ENCODE peak calls at places on chromosome 10, in eight cellular contexts. One of them, this sample, is unnamed.

GRCh38 chr10:86364551-86365345 is 1.8 kb downstream of the GRID1 start:
- DNase-seq in lower leg skin: peak
- DNase-seq in HCT116: no peak
- DNase-seq in WERI-Rb-1: peak
- DNase-seq in GM12878: no peak
- DNase-seq in H7: peak
- DNase-seq in GM12865: no peak
- DNase-seq in pancreas: no peak
- DNase-seq in this sample: no peak

GRCh38 chr10:23793577-23793976 is 354.7 kb downstream of the OTUD1 start:
- DNase-seq in pancreas: no peak
- DNase-seq in lower leg skin: no peak
- DNase-seq in GM12865: no peak
- DNase-seq in GM12878: no peak
- DNase-seq in WERI-Rb-1: no peak
- DNase-seq in HCT116: no peak
- DNase-seq in H7: no peak
- DNase-seq in this sample: no peak

GRCh38 chr10:76649723-76650127 is 987.9 kb downstream of the KCNMA1 start:
- DNase-seq in HCT116: no peak
- DNase-seq in WERI-Rb-1: no peak
- DNase-seq in GM12878: no peak
- DNase-seq in lower leg skin: peak
- DNase-seq in GM12865: no peak
- DNase-seq in pancreas: no peak
- DNase-seq in H7: no peak
- DNase-seq in this sample: peak

GRCh38 chr10:10871312-10871711 is 146.4 kb upstream of the CELF2 start:
- DNase-seq in pancreas: no peak
- DNase-seq in GM12878: no peak
- DNase-seq in WERI-Rb-1: no peak
- DNase-seq in lower leg skin: no peak
- DNase-seq in GM12865: no peak
- DNase-seq in HCT116: no peak
- DNase-seq in H7: no peak
- DNase-seq in this sample: no peak

GRCh38 chr10:5976689-5977470 is 463 bp downstream of the IL15RA start:
- DNase-seq in lower leg skin: peak
- DNase-seq in GM12865: peak
- DNase-seq in WERI-Rb-1: no peak
- DNase-seq in H7: peak
- DNase-seq in GM12878: no peak
- DNase-seq in pancreas: peak
- DNase-seq in HCT116: peak
- DNase-seq in this sample: no peak

GRCh38 chr10:18713077-18713476 is 53.8 kb downstream of the ARL5B start:
- DNase-seq in lower leg skin: no peak
- DNase-seq in H7: no peak
- DNase-seq in GM12878: no peak
- DNase-seq in GM12865: no peak
- DNase-seq in pancreas: no peak
- DNase-seq in WERI-Rb-1: no peak
- DNase-seq in HCT116: no peak
- DNase-seq in this sample: peak

GRCh38 chr10:13945760-13946460 is 359.1 kb downstream of the PRPF18 start:
- DNase-seq in WERI-Rb-1: no peak
- DNase-seq in pancreas: no peak
- DNase-seq in GM12865: no peak
- DNase-seq in HCT116: no peak
- DNase-seq in lower leg skin: no peak
- DNase-seq in H7: no peak
- DNase-seq in GM12878: no peak
- DNase-seq in this sample: no peak

GRCh38 chr10:78729366-78729765 is 339.4 kb upstream of the ZMIZ1 start:
- DNase-seq in lower leg skin: peak
- DNase-seq in H7: no peak
- DNase-seq in GM12865: no peak
- DNase-seq in HCT116: no peak
- DNase-seq in GM12878: no peak
- DNase-seq in pancreas: no peak
- DNase-seq in WERI-Rb-1: no peak
- DNase-seq in this sample: no peak

GRCh38 chr10:21078410-21079329 is 181.6 kb upstream of the NEBL start:
- DNase-seq in GM12865: peak
- DNase-seq in WERI-Rb-1: peak
- DNase-seq in HCT116: peak
- DNase-seq in pancreas: no peak
- DNase-seq in GM12878: no peak
- DNase-seq in H7: peak
- DNase-seq in lower leg skin: no peak
- DNase-seq in this sample: peak

GRCh38 chr10:78630944-78631838 is 437.6 kb upstream of the ZMIZ1 start:
- DNase-seq in pancreas: no peak
- DNase-seq in H7: no peak
- DNase-seq in GM12878: no peak
- DNase-seq in WERI-Rb-1: no peak
- DNase-seq in lower leg skin: no peak
- DNase-seq in HCT116: no peak
- DNase-seq in GM12865: no peak
- DNase-seq in this sample: no peak

GRCh38 chr10:122495406-122496340 is 34.3 kb downstream of the HTRA1 start:
- DNase-seq in GM12865: no peak
- DNase-seq in lower leg skin: no peak
- DNase-seq in GM12878: no peak
- DNase-seq in H7: no peak
- DNase-seq in pancreas: no peak
- DNase-seq in HCT116: peak
- DNase-seq in WERI-Rb-1: no peak
- DNase-seq in this sample: no peak

GRCh38 chr10:18340496-18341051 is 200.3 kb downstream of the CACNB2 start:
- DNase-seq in GM12878: no peak
- DNase-seq in HCT116: no peak
- DNase-seq in pancreas: no peak
- DNase-seq in H7: no peak
- DNase-seq in WERI-Rb-1: no peak
- DNase-seq in lower leg skin: no peak
- DNase-seq in GM12865: no peak
- DNase-seq in this sample: no peak

DNA sequence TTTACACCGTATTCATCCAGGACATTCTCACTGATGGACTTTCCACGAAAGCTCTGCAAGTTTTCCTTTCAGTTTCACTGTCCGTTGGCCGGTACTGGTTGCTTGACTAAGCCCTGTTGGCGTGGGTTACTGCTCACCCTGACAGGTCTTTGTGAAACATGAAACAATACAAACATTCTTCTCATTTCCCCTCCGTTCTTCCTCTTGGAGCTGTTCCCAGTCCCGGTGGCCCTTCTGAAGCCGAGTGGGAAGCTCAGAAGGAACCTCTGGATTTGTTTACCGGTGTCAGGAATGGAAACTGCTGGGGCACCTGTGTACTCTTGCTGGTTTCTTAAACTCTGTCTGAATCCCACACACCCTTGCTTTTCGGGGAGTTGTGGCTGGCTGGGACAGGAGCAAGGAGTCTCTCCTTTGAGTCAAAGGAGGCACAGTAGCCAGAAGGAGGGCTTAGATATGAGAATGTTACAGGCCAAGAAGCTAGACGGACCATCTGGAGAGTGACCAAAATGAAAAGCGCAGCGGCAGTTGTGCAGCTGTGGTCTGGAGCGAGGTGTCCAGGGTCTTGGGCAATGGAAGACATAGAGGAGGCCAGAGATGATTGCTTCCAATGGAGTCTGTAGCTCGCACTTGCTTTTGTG is 45.7 kb downstream of the LYZL2 start:
- DNase-seq in H7: no peak
- DNase-seq in WERI-Rb-1: no peak
- DNase-seq in HCT116: peak
- DNase-seq in GM12865: peak
- DNase-seq in pancreas: peak
- DNase-seq in GM12878: peak
- DNase-seq in lower leg skin: peak
- DNase-seq in this sample: peak
- H3K4me3 ChIP-seq in H7: no peak
- H3K4me3 ChIP-seq in WERI-Rb-1: no peak
- H3K4me3 ChIP-seq in HCT116: peak
- H3K4me3 ChIP-seq in GM12865: peak
- H3K4me3 ChIP-seq in pancreas: no peak
- H3K4me3 ChIP-seq in GM12878: peak
- H3K4me3 ChIP-seq in lower leg skin: no peak
- H3K4me3 ChIP-seq in this sample: peak

GRCh38 chr10:26931223-26931622 is 70.5 kb upstream of the ABI1 start:
- DNase-seq in lower leg skin: peak
- DNase-seq in H7: peak
- DNase-seq in WERI-Rb-1: no peak
- DNase-seq in GM12878: no peak
- DNase-seq in pancreas: peak
- DNase-seq in HCT116: no peak
- DNase-seq in GM12865: peak
- DNase-seq in this sample: no peak
- H3K4me3 ChIP-seq in lower leg skin: no peak
- H3K4me3 ChIP-seq in H7: peak
- H3K4me3 ChIP-seq in WERI-Rb-1: no peak
- H3K4me3 ChIP-seq in GM12878: no peak
- H3K4me3 ChIP-seq in pancreas: no peak
- H3K4me3 ChIP-seq in HCT116: no peak
- H3K4me3 ChIP-seq in GM12865: no peak
- H3K4me3 ChIP-seq in this sample: no peak

GRCh38 chr10:102409604-102410426 is 8.8 kb downstream of the PSD start:
- DNase-seq in lower leg skin: no peak
- DNase-seq in HCT116: no peak
- DNase-seq in H7: peak
- DNase-seq in GM12878: no peak
- DNase-seq in GM12865: no peak
- DNase-seq in pancreas: no peak
- DNase-seq in WERI-Rb-1: no peak
- DNase-seq in this sample: no peak

GRCh38 chr10:102412293-102412692 is 6.3 kb downstream of the PSD start:
- DNase-seq in pancreas: peak
- DNase-seq in H7: peak
- DNase-seq in WERI-Rb-1: no peak
- DNase-seq in GM12878: no peak
- DNase-seq in HCT116: no peak
- DNase-seq in lower leg skin: no peak
- DNase-seq in GM12865: no peak
- DNase-seq in this sample: no peak

GRCh38 chr10:102413053-102413705 is 5.4 kb downstream of the PSD start:
- DNase-seq in lower leg skin: no peak
- DNase-seq in H7: peak
- DNase-seq in GM12865: peak
- DNase-seq in HCT116: no peak
- DNase-seq in WERI-Rb-1: peak
- DNase-seq in GM12878: no peak
- DNase-seq in pancreas: peak
- DNase-seq in this sample: no peak

GRCh38 chr10:102410427-102411073 is 8.0 kb downstream of the PSD start:
- DNase-seq in GM12878: no peak
- DNase-seq in GM12865: no peak
- DNase-seq in H7: peak
- DNase-seq in HCT116: no peak
- DNase-seq in pancreas: peak
- DNase-seq in lower leg skin: no peak
- DNase-seq in WERI-Rb-1: no peak
- DNase-seq in this sample: no peak

DNA sequence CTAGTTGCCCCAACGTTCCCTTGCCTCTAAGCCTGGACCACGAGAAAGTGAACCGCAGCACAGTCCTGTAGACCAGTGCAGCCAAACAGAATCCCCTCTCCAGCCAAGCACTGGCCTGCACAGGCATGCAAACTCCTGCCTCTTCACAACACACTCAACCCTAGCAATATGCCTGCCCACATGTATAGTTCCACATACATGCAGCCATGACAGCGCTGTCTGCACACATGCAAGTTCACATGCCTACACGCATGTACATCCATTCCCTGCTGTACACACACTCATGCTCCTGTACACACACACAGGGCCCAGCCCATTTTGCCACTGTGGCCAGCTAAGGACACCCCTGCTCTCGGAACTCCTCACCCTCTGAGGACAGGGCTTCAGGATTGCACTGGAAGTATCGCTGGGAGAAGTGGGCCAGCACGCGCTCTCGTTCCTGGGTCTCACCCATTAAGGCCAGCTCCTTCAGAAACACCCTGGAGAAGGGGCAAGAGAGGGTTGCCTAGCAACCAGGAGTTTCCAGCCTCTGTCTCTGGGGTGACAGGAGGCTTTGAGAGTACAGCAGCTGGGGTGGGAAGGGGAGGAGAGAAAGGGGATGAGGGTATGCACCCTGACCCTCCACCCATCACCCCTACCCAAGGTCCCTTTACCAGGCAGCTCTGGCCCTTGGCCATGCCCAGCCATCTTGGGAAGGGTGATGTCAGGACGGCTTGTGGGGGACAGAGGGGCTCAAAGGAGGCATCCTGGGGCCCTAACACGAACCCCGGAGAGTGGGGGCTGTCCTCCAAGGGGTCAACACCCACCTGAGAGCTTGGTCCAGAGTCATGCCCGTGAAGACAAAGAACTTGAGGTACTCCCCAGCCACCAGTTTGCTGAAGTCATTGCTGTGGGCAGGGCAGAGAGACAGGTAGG is 7.0 kb downstream of the PSD start:
- DNase-seq in WERI-Rb-1: no peak
- DNase-seq in HCT116: no peak
- DNase-seq in pancreas: peak
- DNase-seq in lower leg skin: no peak
- DNase-seq in GM12878: no peak
- DNase-seq in GM12865: no peak
- DNase-seq in H7: peak
- DNase-seq in this sample: no peak
- H3K4me3 ChIP-seq in WERI-Rb-1: no peak
- H3K4me3 ChIP-seq in HCT116: no peak
- H3K4me3 ChIP-seq in pancreas: no peak
- H3K4me3 ChIP-seq in lower leg skin: no peak
- H3K4me3 ChIP-seq in GM12878: no peak
- H3K4me3 ChIP-seq in GM12865: no peak
- H3K4me3 ChIP-seq in H7: no peak
- H3K4me3 ChIP-seq in this sample: no peak

DNA sequence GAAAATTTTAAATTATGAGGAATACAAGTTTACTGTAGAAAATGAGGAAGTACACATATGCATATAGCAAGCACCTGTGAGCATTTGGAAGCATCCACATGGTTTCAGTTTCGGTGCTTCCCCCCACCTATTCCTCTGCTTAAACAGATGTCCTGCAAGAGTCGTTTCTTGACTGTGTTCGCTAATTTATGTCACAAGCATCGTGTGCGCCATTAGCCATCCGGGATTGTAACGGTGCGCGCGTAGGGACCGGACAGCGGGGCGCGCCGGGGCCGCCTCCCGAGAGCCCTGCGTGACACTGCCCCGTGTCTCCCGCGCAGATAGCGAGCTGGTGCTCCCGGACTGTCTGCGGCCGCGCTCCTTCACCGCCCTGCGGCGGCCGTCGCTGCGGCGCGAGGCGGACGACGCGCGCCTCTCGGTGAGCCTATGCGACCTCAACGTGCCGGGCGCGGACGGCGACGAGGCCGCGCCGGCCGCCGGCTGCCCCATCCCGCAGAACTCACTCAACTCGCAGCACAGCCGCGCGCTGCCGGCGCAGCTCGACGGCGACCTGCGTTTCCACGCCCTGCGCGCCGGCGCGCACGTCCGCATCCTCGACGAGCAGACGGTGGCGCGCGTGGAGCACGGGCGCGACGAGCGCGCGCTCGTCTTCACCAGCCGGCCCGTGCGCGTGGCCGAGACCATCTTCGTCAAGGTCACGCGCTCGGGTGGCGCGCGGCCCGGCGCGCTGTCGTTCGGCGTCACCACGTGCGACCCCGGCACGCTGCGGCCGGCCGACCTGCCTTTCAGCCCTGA is 90.9 kb downstream of the NEURL1 start:
- DNase-seq in lower leg skin: no peak
- DNase-seq in WERI-Rb-1: no peak
- DNase-seq in GM12865: no peak
- DNase-seq in GM12878: no peak
- DNase-seq in H7: no peak
- DNase-seq in pancreas: no peak
- DNase-seq in HCT116: no peak
- DNase-seq in this sample: no peak
- H3K4me3 ChIP-seq in lower leg skin: peak
- H3K4me3 ChIP-seq in WERI-Rb-1: no peak
- H3K4me3 ChIP-seq in GM12865: no peak
- H3K4me3 ChIP-seq in GM12878: peak
- H3K4me3 ChIP-seq in H7: no peak
- H3K4me3 ChIP-seq in pancreas: no peak
- H3K4me3 ChIP-seq in HCT116: no peak
- H3K4me3 ChIP-seq in this sample: peak